ENCODE peak calls at places on chromosomes 5 and 9, in six cellular contexts. C is AG10803; W is stimulated activated CD8-positive, alpha-beta memory T cell treated with anti-CD3 and anti-CD28 coated beads, Interleukin-7, amount 100 ng/mL, for 1 hour; R is activated CD4-positive, alpha-beta memory T cell treated with anti-CD3 and anti-CD28 coated beads for 36 hours; E is ovary; D is iPS-NIHi11. Q is an unnamed sample.

GRCh38 chr5:50593681-50594080 is 72.8 kb upstream of the PARP8 start:
- DNase-seq in C (no peak), W (peak; percentile 17), R (peak; percentile 25), E (no peak), D (no peak), Q (peak; percentile 33)

GRCh38 chr5:134019636-134020035 is 14.9 kb upstream of the VDAC1 start:
- DNase-seq in C (no peak), W (no peak), R (no peak), E (no peak), D (no peak), Q (no peak)

GRCh38 chr9:5842926-5843325 is 10.0 kb upstream of the ERMP1 start:
- DNase-seq in C (no peak), W (no peak), R (no peak), E (no peak), D (no peak), Q (no peak)

GRCh38 chr5:138962619-138963370 is 87.7 kb upstream of the LRRTM2 start:
- DNase-seq in C (no peak), W (no peak), R (no peak), E (no peak), D (peak; percentile 56), Q (peak; percentile 5)

GRCh38 chr9:118331622-118332045 is 627.4 kb downstream of the TLR4 start:
- DNase-seq in C (peak; percentile 82), W (no peak), R (no peak), E (no peak), D (no peak), Q (no peak)

GRCh38 chr5:145776886-145777285 is 58.3 kb downstream of the PRELID2 start:
- DNase-seq in C (peak; percentile 37), W (no peak), R (no peak), E (no peak), D (no peak), Q (no peak)

GRCh38 chr5:172935096-172935495 is 24.1 kb upstream of the RPL26L1 start:
- DNase-seq in C (no peak), W (no peak), R (no peak), E (no peak), D (no peak), Q (no peak)

GRCh38 chr9:110105107-110105506 is 102.9 kb downstream of the C9orf152 start:
- DNase-seq in C (peak; percentile 80), W (no peak), R (no peak), E (no peak), D (no peak), Q (no peak)

GRCh38 chr5:135217669-135218485 is 181.2 kb downstream of the MACROH2A1 start:
- DNase-seq in C (no peak), W (no peak), R (peak; percentile 8), E (no peak), D (peak; percentile 72), Q (no peak)

GRCh38 chr9:97954550-97954989 is 16.6 kb upstream of the HEMGN start:
- DNase-seq in C (no peak), W (no peak), R (peak; percentile 66), E (no peak), D (peak; percentile 90), Q (peak; percentile 74)

GRCh38 chr5:178590141-178590923 is at the start of gene COL23A1:
- DNase-seq in C (peak; percentile 27), W (peak; percentile 5), R (peak; percentile 49), E (no peak), D (peak; percentile 84), Q (peak; percentile 69)

GRCh38 chr9:103397868-103398600 is 402.9 kb downstream of the CYLC2 start:
- DNase-seq in C (no peak), W (no peak), R (peak; percentile 27), E (no peak), D (peak; percentile 68), Q (peak; percentile 38)

GRCh38 chr5:158849219-158849791 is 250.4 kb downstream of the EBF1 start:
- DNase-seq in C (no peak), W (no peak), R (no peak), E (no peak), D (no peak), Q (no peak)

GRCh38 chr5:141605523-141606277 is 13.1 kb downstream of the DIAPH1 start:
- DNase-seq in C (peak; percentile 53), W (peak; percentile 48), R (peak; percentile 80), E (no peak), D (no peak), Q (peak; percentile 82)

GRCh38 chr5:142866563-142867275 is 96.5 kb downstream of the ARHGAP26 start:
- DNase-seq in C (peak; percentile 67), W (no peak), R (peak; percentile 48), E (no peak), D (peak; percentile 75), Q (peak; percentile 47)

GRCh38 chr5:173970878-173971650 is 17.9 kb upstream of the C5orf47 start:
- DNase-seq in C (peak; percentile 12), W (no peak), R (no peak), E (no peak), D (no peak), Q (no peak)

GRCh38 chr5:174995827-174996226 is 271.4 kb downstream of the MSX2 start:
- DNase-seq in C (no peak), W (no peak), R (no peak), E (no peak), D (no peak), Q (no peak)

GRCh38 chr5:180607861-180608571 is 16.7 kb upstream of the SCGB3A1 start:
- DNase-seq in C (no peak), W (no peak), R (no peak), E (no peak), D (no peak), Q (no peak)

GRCh38 chr5:112706446-112707016 is 31.2 kb upstream of the APC start:
- DNase-seq in C (no peak), W (no peak), R (no peak), E (no peak), D (no peak), Q (no peak)

GRCh38 chr5:72042097-72042496 is 65.2 kb upstream of the MAP1B start:
- DNase-seq in C (no peak), W (no peak), R (no peak), E (no peak), D (no peak), Q (no peak)

GRCh38 chr9:2478421-2478820 is 143.2 kb upstream of the VLDLR start:
- DNase-seq in C (no peak), W (no peak), R (no peak), E (no peak), D (no peak), Q (no peak)

GRCh38 chr5:68215888-68216736 is 556 bp downstream of the PIK3R1 start:
- DNase-seq in C (no peak), W (peak; percentile 30), R (peak; percentile 75), E (peak; percentile 46), D (peak; percentile 70), Q (peak; percentile 76)

GRCh38 chr9:19156805-19157204 is 29.5 kb upstream of the PLIN2 start:
- DNase-seq in C (peak; percentile 53), W (no peak), R (no peak), E (no peak), D (no peak), Q (no peak)

GRCh38 chr9:92641092-92641809 is 28.7 kb downstream of the IPPK start:
- DNase-seq in C (no peak), W (no peak), R (no peak), E (no peak), D (no peak), Q (no peak)

GRCh38 chr5:94403483-94403882 is 214.9 kb downstream of the KIAA0825 start:
- DNase-seq in C (no peak), W (no peak), R (no peak), E (no peak), D (no peak), Q (no peak)

GRCh38 chr5:166358127-166358840 is 1933.2 kb upstream of the WWC1 start:
- DNase-seq in C (no peak), W (no peak), R (no peak), E (no peak), D (no peak), Q (no peak)

GRCh38 chr5:142445266-142445665 is 120.4 kb upstream of the SPRY4 start:
- DNase-seq in C (no peak), W (no peak), R (no peak), E (no peak), D (no peak), Q (no peak)

GRCh38 chr9:17204611-17205165 is 69.8 kb downstream of the CNTLN start:
- DNase-seq in C (no peak), W (no peak), R (no peak), E (no peak), D (no peak), Q (no peak)

GRCh38 chr9:77180056-77180455 is 2.7 kb downstream of the VPS13A start:
- DNase-seq in C (no peak), W (no peak), R (no peak), E (no peak), D (no peak), Q (no peak)

GRCh38 chr5:142726188-142726731 is 40.4 kb upstream of the FGF1 start:
- DNase-seq in C (peak; percentile 96), W (no peak), R (no peak), E (no peak), D (no peak), Q (no peak)

GRCh38 chr5:41788800-41789395 is 81.3 kb downstream of the OXCT1 start:
- DNase-seq in C (peak; percentile 40), W (no peak), R (no peak), E (no peak), D (no peak), Q (no peak)

GRCh38 chr9:70049672-70050271 is 6.1 kb downstream of the MAMDC2 start:
- DNase-seq in C (peak; percentile 67), W (no peak), R (no peak), E (peak; percentile 96), D (no peak), Q (no peak)

GRCh38 chr9:76027426-76027825 is 137.0 kb downstream of the PCSK5 start:
- DNase-seq in C (no peak), W (no peak), R (no peak), E (no peak), D (no peak), Q (no peak)

GRCh38 chr9:90611568-90611967 is 31.1 kb downstream of the DIRAS2 start:
- DNase-seq in C (no peak), W (no peak), R (no peak), E (no peak), D (no peak), Q (no peak)